ENCODE peak calls at places on chromosome 12, in four cellular contexts. F is H9, K is IMR-90, A is mesendoderm. Q is an unnamed sample.

GRCh38 chr12:26271889-26272492 is 76.6 kb downstream of the SSPN start:
- DNase-seq in F (no peak), K (peak), A (no peak), Q (no peak)

GRCh38 chr12:124906606-124907261 is 7.7 kb downstream of the UBC start:
- DNase-seq in F (peak), K (peak), A (peak), Q (peak)

GRCh38 chr12:107929436-107929835 is 154.9 kb downstream of the ASCL4 start:
- DNase-seq in F (peak), K (peak), A (peak), Q (no peak)

GRCh38 chr12:110766311-110767154 is 23.8 kb upstream of the PPP1CC start:
- DNase-seq in F (no peak), K (no peak), A (no peak), Q (no peak)

GRCh38 chr12:118055144-118055557 is 5.8 kb downstream of the WSB2 start:
- DNase-seq in F (peak), K (peak), A (peak), Q (no peak)

GRCh38 chr12:53169644-53170043 is 10.9 kb upstream of the ZNF740 start:
- DNase-seq in F (no peak), K (no peak), A (no peak), Q (peak)

GRCh38 chr12:13573698-13574321 is 377.3 kb downstream of the EMP1 start:
- DNase-seq in F (no peak), K (peak), A (peak), Q (no peak)

GRCh38 chr12:119772431-119772830 is 104.5 kb downstream of the PRKAB1 start:
- DNase-seq in F (no peak), K (peak), A (no peak), Q (no peak)

GRCh38 chr12:57459750-57460400 is at the start of gene GLI1:
- DNase-seq in F (peak), K (peak), A (peak), Q (no peak)

GRCh38 chr12:75764091-75764490 is 252.7 kb upstream of the KRR1 start:
- DNase-seq in F (no peak), K (no peak), A (no peak), Q (no peak)

GRCh38 chr12:571795-572531 is 91.3 kb downstream of the NINJ2 start:
- DNase-seq in F (no peak), K (no peak), A (no peak), Q (no peak)

GRCh38 chr12:21334100-21334499 is 617 bp downstream of the SLCO1A2 start:
- DNase-seq in F (no peak), K (no peak), A (no peak), Q (no peak)

GRCh38 chr12:132142679-132143327 is 1.3 kb downstream of the DDX51 start:
- DNase-seq in F (no peak), K (no peak), A (no peak), Q (no peak)

GRCh38 chr12:129854591-129854990 is 49.2 kb downstream of the TMEM132D start:
- DNase-seq in F (no peak), K (no peak), A (no peak), Q (no peak)

GRCh38 chr12:129847063-129847462 is 56.8 kb downstream of the TMEM132D start:
- DNase-seq in F (no peak), K (no peak), A (no peak), Q (no peak)

GRCh38 chr12:129844662-129845061 is 59.2 kb downstream of the TMEM132D start:
- DNase-seq in F (no peak), K (no peak), A (no peak), Q (no peak)

DNA sequence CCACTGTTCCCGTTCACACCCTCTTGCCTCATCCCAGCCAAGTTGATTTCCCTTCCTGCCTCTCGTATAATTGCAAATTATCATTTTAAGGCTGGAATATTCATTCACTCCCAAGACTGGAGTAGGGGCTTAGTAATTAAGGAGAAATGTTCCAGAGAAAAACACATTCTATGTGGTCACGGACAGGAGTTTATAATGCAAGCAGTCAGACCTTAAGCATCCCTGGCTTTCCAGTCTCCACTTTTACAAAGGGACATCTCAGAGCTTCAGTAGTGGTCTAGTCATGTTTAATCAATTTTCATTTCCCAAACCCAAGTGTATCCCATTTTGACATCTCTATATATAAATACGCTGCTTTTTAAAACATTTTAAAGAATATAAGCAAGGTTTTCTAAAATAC is 54.9 kb downstream of the TMEM132D start:
- DNase-seq in F (no peak), K (no peak), A (no peak), Q (no peak)
- H3K56ac ChIP-seq in F (no peak), K (no peak), A (no peak), Q (no peak)

GRCh38 chr12:68106160-68106559 is 53.4 kb downstream of the IFNG start:
- DNase-seq in F (no peak), K (no peak), A (no peak), Q (no peak)
- H3K56ac ChIP-seq in F (no peak), K (no peak), A (no peak), Q (no peak)

DNA sequence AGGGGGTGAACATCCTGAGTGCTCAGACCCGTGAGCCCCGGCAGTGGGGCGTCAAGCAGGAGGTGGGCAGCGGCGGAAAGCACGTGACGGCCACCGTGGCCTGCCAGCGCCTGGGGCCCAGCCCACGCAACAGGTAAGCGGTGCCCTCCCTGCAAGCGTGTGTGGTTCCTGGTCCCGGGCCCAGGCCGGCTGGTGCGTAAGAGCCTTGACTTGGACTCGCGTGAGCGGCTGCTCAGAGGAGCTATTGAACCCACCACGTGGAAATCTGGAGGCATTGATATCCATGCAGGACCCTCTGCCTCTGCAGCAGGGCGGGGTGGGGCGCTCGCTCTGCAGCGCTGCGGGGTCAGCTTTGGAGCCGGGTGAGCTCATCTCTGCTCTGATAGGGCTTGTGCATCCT is 277.0 kb downstream of the TMEM132C start:
- DNase-seq in F (no peak), K (no peak), A (no peak), Q (no peak)
- H3K56ac ChIP-seq in F (no peak), K (no peak), A (no peak), Q (no peak)

DNA sequence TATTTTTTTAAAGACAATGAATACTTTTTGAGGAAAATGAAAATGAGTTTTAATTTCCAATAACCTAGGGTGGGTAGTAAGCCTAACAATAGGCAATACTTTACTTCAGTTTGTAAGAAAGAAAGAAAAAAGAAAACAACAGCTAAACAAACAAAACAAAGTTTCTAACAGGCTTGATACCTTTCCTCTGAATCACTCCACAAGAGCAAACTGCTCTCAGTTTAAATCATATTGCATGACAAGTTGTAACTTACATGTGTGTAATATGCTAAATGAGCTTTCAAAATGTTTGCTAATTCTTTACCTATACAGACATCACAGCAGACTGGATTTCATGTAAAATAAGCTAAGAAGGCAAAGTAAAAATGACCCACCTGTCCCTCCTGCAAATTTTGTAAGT is 6.7 kb upstream of the LMO3 start:
- DNase-seq in F (no peak), K (peak), A (no peak), Q (no peak)
- H3K56ac ChIP-seq in F (no peak), K (no peak), A (no peak), Q (no peak)

GRCh38 chr12:83128529-83128928 is 441.8 kb downstream of the TMTC2 start:
- DNase-seq in F (no peak), K (no peak), A (no peak), Q (no peak)

GRCh38 chr12:83122623-83122934 is 435.9 kb downstream of the TMTC2 start:
- DNase-seq in F (no peak), K (no peak), A (no peak), Q (no peak)

GRCh38 chr12:83121886-83122622 is 435.3 kb downstream of the TMTC2 start:
- DNase-seq in F (no peak), K (no peak), A (no peak), Q (no peak)

DNA sequence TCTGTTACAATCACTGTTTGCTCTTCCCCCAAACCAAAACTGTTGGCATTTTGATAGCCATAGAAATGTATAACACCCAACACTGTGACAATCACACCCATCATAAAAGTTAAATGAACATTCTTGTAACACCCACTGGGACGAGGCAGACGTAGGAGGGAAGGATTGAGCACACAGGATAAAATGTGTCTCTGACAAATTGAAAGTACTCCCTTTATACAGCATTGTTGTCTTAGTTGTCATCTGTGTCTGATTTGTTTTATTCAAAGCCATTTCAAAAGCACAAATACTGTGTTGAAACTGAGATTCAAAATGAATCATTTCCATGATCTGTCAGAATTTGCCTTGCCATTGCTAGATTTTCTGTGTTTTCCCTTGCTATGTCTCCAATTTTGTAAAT is 436.3 kb downstream of the TMTC2 start:
- DNase-seq in F (no peak), K (no peak), A (no peak), Q (no peak)
- H3K56ac ChIP-seq in F (no peak), K (no peak), A (no peak), Q (no peak)

GRCh38 chr12:31714406-31715271 is 14.2 kb downstream of the AMN1 start:
- DNase-seq in F (no peak), K (no peak), A (no peak), Q (no peak)
- H3K56ac ChIP-seq in F (no peak), K (no peak), A (no peak), Q (no peak)

Q was measured in H1.